ENCODE peak calls at places on chromosomes 4 and X, in nine cellular contexts. One of them, this sample, is unnamed.

GRCh38 chr4:117466388-117466787 is 381.0 kb upstream of the TRAM1L1 start:
- DNase-seq in A549: no peak
- DNase-seq in right lobe of liver: no peak
- DNase-seq in fibroblast of lung: no peak
- DNase-seq in stomach: no peak
- DNase-seq in HCT116: no peak
- DNase-seq in ovary: no peak
- DNase-seq in kidney: no peak
- DNase-seq in aorta: no peak
- DNase-seq in this sample: no peak

GRCh38 chr4:181662383-181662782 is 580.8 kb upstream of the TENM3 start:
- DNase-seq in A549: no peak
- DNase-seq in right lobe of liver: no peak
- DNase-seq in fibroblast of lung: peak; percentile 82
- DNase-seq in stomach: no peak
- DNase-seq in HCT116: no peak
- DNase-seq in ovary: no peak
- DNase-seq in kidney: no peak
- DNase-seq in aorta: no peak
- DNase-seq in this sample: no peak

GRCh38 chr4:182337366-182337765 is 94.2 kb downstream of the TENM3 start:
- DNase-seq in A549: no peak
- DNase-seq in right lobe of liver: no peak
- DNase-seq in fibroblast of lung: peak; percentile 29
- DNase-seq in stomach: no peak
- DNase-seq in HCT116: no peak
- DNase-seq in ovary: no peak
- DNase-seq in kidney: no peak
- DNase-seq in aorta: no peak
- DNase-seq in this sample: no peak

GRCh38 chrX:119698835-119699234 is 5.9 kb upstream of the SEPTIN6 start:
- DNase-seq in A549: peak; percentile 75
- DNase-seq in right lobe of liver: no peak
- DNase-seq in fibroblast of lung: peak; percentile 73
- DNase-seq in stomach: no peak
- DNase-seq in HCT116: peak; percentile 47
- DNase-seq in ovary: no peak
- DNase-seq in kidney: no peak
- DNase-seq in aorta: no peak
- DNase-seq in this sample: peak; percentile 79

GRCh38 chr4:87543835-87544461 is 14.8 kb upstream of the SPARCL1 start:
- DNase-seq in A549: peak; percentile 48
- DNase-seq in right lobe of liver: no peak
- DNase-seq in fibroblast of lung: peak; percentile 82
- DNase-seq in stomach: no peak
- DNase-seq in HCT116: peak; percentile 38
- DNase-seq in ovary: no peak
- DNase-seq in kidney: no peak
- DNase-seq in aorta: no peak
- DNase-seq in this sample: peak; percentile 61

GRCh38 chr4:71377561-71377960 is 38.7 kb downstream of the SLC4A4 start:
- DNase-seq in A549: peak; percentile 42
- DNase-seq in right lobe of liver: no peak
- DNase-seq in fibroblast of lung: peak; percentile 92
- DNase-seq in stomach: no peak
- DNase-seq in HCT116: no peak
- DNase-seq in ovary: no peak
- DNase-seq in kidney: no peak
- DNase-seq in aorta: no peak
- DNase-seq in this sample: no peak

GRCh38 chrX:37776987-37777325 is 2.9 kb upstream of the CYBB start:
- DNase-seq in A549: no peak
- DNase-seq in right lobe of liver: no peak
- DNase-seq in fibroblast of lung: no peak
- DNase-seq in stomach: no peak
- DNase-seq in HCT116: no peak
- DNase-seq in ovary: no peak
- DNase-seq in kidney: no peak
- DNase-seq in aorta: no peak
- DNase-seq in this sample: no peak

GRCh38 chr4:128810331-128810870 is 901 bp downstream of the JADE1 start:
- DNase-seq in A549: peak; percentile 69
- DNase-seq in right lobe of liver: peak; percentile 61
- DNase-seq in fibroblast of lung: peak; percentile 52
- DNase-seq in stomach: peak; percentile 32
- DNase-seq in HCT116: peak; percentile 26
- DNase-seq in ovary: peak; percentile 29
- DNase-seq in kidney: no peak
- DNase-seq in aorta: no peak
- DNase-seq in this sample: peak; percentile 51

GRCh38 chrX:38304010-38304409 is 23.3 kb downstream of the RPGR start:
- DNase-seq in A549: peak; percentile 22
- DNase-seq in right lobe of liver: no peak
- DNase-seq in fibroblast of lung: peak; percentile 19
- DNase-seq in stomach: no peak
- DNase-seq in HCT116: no peak
- DNase-seq in ovary: no peak
- DNase-seq in kidney: no peak
- DNase-seq in aorta: no peak
- DNase-seq in this sample: peak; percentile 15

GRCh38 chr4:172850838-172851237 is 317.8 kb upstream of the GALNT7 start:
- DNase-seq in A549: peak; percentile 59
- DNase-seq in right lobe of liver: no peak
- DNase-seq in fibroblast of lung: peak; percentile 93
- DNase-seq in stomach: no peak
- DNase-seq in HCT116: peak; percentile 10
- DNase-seq in ovary: no peak
- DNase-seq in kidney: no peak
- DNase-seq in aorta: no peak
- DNase-seq in this sample: peak; percentile 17

GRCh38 chr4:912548-913279 is 19.4 kb downstream of the GAK start:
- DNase-seq in A549: no peak
- DNase-seq in right lobe of liver: peak; percentile 37
- DNase-seq in fibroblast of lung: no peak
- DNase-seq in stomach: no peak
- DNase-seq in HCT116: no peak
- DNase-seq in ovary: no peak
- DNase-seq in kidney: peak; percentile 60
- DNase-seq in aorta: peak; percentile 23
- DNase-seq in this sample: no peak

GRCh38 chr4:142845293-142846070 is 619 bp downstream of the INPP4B start:
- DNase-seq in A549: peak; percentile 27
- DNase-seq in right lobe of liver: peak; percentile 53
- DNase-seq in fibroblast of lung: no peak
- DNase-seq in stomach: peak; percentile 27
- DNase-seq in HCT116: no peak
- DNase-seq in ovary: peak; percentile 16
- DNase-seq in kidney: peak; percentile 81
- DNase-seq in aorta: peak; percentile 50
- DNase-seq in this sample: peak; percentile 28

GRCh38 chr4:123386608-123387007 is 10.0 kb upstream of the SPRY1 start:
- DNase-seq in A549: no peak
- DNase-seq in right lobe of liver: no peak
- DNase-seq in fibroblast of lung: no peak
- DNase-seq in stomach: no peak
- DNase-seq in HCT116: no peak
- DNase-seq in ovary: no peak
- DNase-seq in kidney: no peak
- DNase-seq in aorta: no peak
- DNase-seq in this sample: no peak

GRCh38 chrX:48917139-48917980 is 1.5 kb downstream of the PIM2 start:
- DNase-seq in A549: peak; percentile 92
- DNase-seq in right lobe of liver: peak; percentile 93
- DNase-seq in fibroblast of lung: peak; percentile 89
- DNase-seq in stomach: peak; percentile 92
- DNase-seq in HCT116: peak; percentile 74
- DNase-seq in ovary: peak; percentile 87
- DNase-seq in kidney: peak; percentile 94
- DNase-seq in aorta: peak; percentile 92
- DNase-seq in this sample: peak; percentile 93
- H3K4me3 ChIP-seq in A549: peak overlapping the region; percentile 87
- H3K4me3 ChIP-seq in right lobe of liver: no peak overlapping the region
- H3K4me3 ChIP-seq in fibroblast of lung: no peak overlapping the region
- H3K4me3 ChIP-seq in stomach: peak overlapping the region; percentile 59
- H3K4me3 ChIP-seq in HCT116: peak overlapping the region; percentile 69
- H3K4me3 ChIP-seq in ovary: no peak overlapping the region
- H3K4me3 ChIP-seq in kidney: peak overlapping the region; percentile 28
- H3K4me3 ChIP-seq in aorta: no peak overlapping the region
- H3K4me3 ChIP-seq in this sample: no peak overlapping the region

GRCh38 chr4:151750156-151750555 is 10.7 kb downstream of the GATB start:
- DNase-seq in A549: no peak
- DNase-seq in right lobe of liver: no peak
- DNase-seq in fibroblast of lung: no peak
- DNase-seq in stomach: no peak
- DNase-seq in HCT116: no peak
- DNase-seq in ovary: no peak
- DNase-seq in kidney: no peak
- DNase-seq in aorta: no peak
- DNase-seq in this sample: no peak

GRCh38 chr4:151743894-151744293 is 16.9 kb downstream of the GATB start:
- DNase-seq in A549: no peak
- DNase-seq in right lobe of liver: no peak
- DNase-seq in fibroblast of lung: no peak
- DNase-seq in stomach: no peak
- DNase-seq in HCT116: no peak
- DNase-seq in ovary: no peak
- DNase-seq in kidney: no peak
- DNase-seq in aorta: no peak
- DNase-seq in this sample: no peak

GRCh38 chr4:151743128-151743854 is 17.5 kb downstream of the GATB start:
- DNase-seq in A549: no peak
- DNase-seq in right lobe of liver: no peak
- DNase-seq in fibroblast of lung: no peak
- DNase-seq in stomach: no peak
- DNase-seq in HCT116: no peak
- DNase-seq in ovary: no peak
- DNase-seq in kidney: no peak
- DNase-seq in aorta: no peak
- DNase-seq in this sample: no peak

GRCh38 chr4:151744614-151745013 is 16.2 kb downstream of the GATB start:
- DNase-seq in A549: peak; percentile 35
- DNase-seq in right lobe of liver: no peak
- DNase-seq in fibroblast of lung: peak; percentile 68
- DNase-seq in stomach: no peak
- DNase-seq in HCT116: peak; percentile 79
- DNase-seq in ovary: no peak
- DNase-seq in kidney: no peak
- DNase-seq in aorta: no peak
- DNase-seq in this sample: peak; percentile 63

DNA sequence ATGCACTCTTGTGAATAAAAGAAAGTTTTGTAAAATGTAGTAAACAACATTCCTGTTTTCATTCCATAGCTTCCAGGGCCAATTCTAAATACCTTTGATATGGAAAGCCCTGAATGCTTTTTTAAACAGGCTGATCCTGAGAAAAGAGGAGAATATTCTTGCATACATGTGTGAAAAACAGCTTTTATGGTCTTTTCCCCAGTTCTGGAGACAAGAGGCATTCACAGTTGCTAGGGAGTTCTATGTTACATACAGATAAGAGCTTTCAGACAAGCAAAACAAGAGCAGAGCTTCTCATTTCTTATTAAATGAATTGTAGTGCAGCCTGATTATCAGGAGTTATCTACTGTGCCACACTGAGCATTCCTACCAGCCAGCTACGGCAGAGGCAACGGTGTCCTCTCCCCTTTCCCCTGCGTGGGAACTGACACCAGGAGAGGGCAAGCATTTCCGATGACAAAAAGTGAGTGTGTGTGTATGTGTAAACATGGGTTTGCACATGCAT is 15.0 kb downstream of the GATB start:
- DNase-seq in A549: no peak
- DNase-seq in right lobe of liver: no peak
- DNase-seq in fibroblast of lung: no peak
- DNase-seq in stomach: no peak
- DNase-seq in HCT116: no peak
- DNase-seq in ovary: no peak
- DNase-seq in kidney: no peak
- DNase-seq in aorta: no peak
- DNase-seq in this sample: no peak
- H3K27ac ChIP-seq in A549: no peak overlapping the region
- H3K27ac ChIP-seq in right lobe of liver: no peak overlapping the region
- H3K27ac ChIP-seq in fibroblast of lung: peak overlapping the region; percentile 58
- H3K27ac ChIP-seq in stomach: no peak overlapping the region
- H3K27ac ChIP-seq in HCT116: no peak overlapping the region
- H3K27ac ChIP-seq in ovary: no peak overlapping the region
- H3K27ac ChIP-seq in kidney: no peak overlapping the region
- H3K27ac ChIP-seq in aorta: no peak overlapping the region
- H3K27ac ChIP-seq in this sample: peak overlapping the region; percentile 82

GRCh38 chr4:6272863-6273660 is 3.4 kb downstream of the WFS1 start:
- DNase-seq in A549: peak; percentile 32
- DNase-seq in right lobe of liver: no peak
- DNase-seq in fibroblast of lung: peak; percentile 65
- DNase-seq in stomach: no peak
- DNase-seq in HCT116: no peak
- DNase-seq in ovary: peak; percentile 54
- DNase-seq in kidney: peak; percentile 63
- DNase-seq in aorta: no peak
- DNase-seq in this sample: peak; percentile 63
- H3K4me1 ChIP-seq in A549: peaks cover 28% of the 10 kb centered on the region
- H3K4me1 ChIP-seq in right lobe of liver: peaks cover 4% of the 10 kb centered on the region
- H3K4me1 ChIP-seq in fibroblast of lung: peaks cover 34% of the 10 kb centered on the region
- H3K4me1 ChIP-seq in stomach: peaks cover 82% of the 10 kb centered on the region
- H3K4me1 ChIP-seq in HCT116: peaks cover 43% of the 10 kb centered on the region
- H3K4me1 ChIP-seq in ovary: peaks cover 62% of the 10 kb centered on the region
- H3K4me1 ChIP-seq in kidney: peaks cover 6% of the 10 kb centered on the region
- H3K4me1 ChIP-seq in aorta: no peaks in the 10 kb centered on the region
- H3K4me1 ChIP-seq in this sample: peaks cover 37% of the 10 kb centered on the region

DNA sequence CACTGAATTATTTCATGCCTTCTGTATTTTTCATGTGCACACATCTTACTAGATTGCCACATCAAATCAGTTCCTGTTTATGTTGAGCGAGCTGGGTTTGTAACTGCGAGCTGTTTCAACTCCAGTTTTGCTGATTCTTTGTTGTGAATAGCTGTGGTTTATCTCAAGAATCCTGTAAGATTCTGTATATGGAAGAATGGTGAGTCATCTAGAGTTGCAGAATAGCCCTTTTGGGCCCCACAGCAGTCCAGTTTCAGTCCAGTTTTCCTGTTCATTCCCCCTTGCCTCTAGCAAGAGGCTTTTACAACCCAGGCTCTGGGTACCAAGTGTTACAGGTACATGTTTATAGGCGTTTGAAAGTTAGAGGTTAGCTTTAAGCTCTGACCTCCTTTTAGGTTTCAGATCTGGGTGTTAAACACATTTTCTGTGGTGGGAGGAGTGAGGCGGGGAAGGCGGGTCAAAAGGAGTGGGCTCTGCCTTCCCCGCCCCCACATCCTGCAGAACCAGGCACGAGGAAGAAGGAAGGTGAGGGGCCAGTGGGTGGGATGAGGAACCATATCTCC is 32.7 kb downstream of the TBC1D14 start:
- DNase-seq in A549: peak; percentile 55
- DNase-seq in right lobe of liver: no peak
- DNase-seq in fibroblast of lung: peak; percentile 98
- DNase-seq in stomach: no peak
- DNase-seq in HCT116: peak; percentile 32
- DNase-seq in ovary: no peak
- DNase-seq in kidney: peak; percentile 41
- DNase-seq in aorta: peak; percentile 51
- DNase-seq in this sample: peak; percentile 87
- H3K4me3 ChIP-seq in A549: no peak overlapping the region
- H3K4me3 ChIP-seq in right lobe of liver: no peak overlapping the region
- H3K4me3 ChIP-seq in fibroblast of lung: no peak overlapping the region
- H3K4me3 ChIP-seq in stomach: no peak overlapping the region
- H3K4me3 ChIP-seq in HCT116: peak overlapping the region; percentile 49
- H3K4me3 ChIP-seq in ovary: no peak overlapping the region
- H3K4me3 ChIP-seq in kidney: no peak overlapping the region
- H3K4me3 ChIP-seq in aorta: no peak overlapping the region
- H3K4me3 ChIP-seq in this sample: no peak overlapping the region

GRCh38 chr4:37002625-37003024 is 241.9 kb upstream of the NWD2 start:
- DNase-seq in A549: no peak
- DNase-seq in right lobe of liver: no peak
- DNase-seq in fibroblast of lung: no peak
- DNase-seq in stomach: no peak
- DNase-seq in HCT116: no peak
- DNase-seq in ovary: no peak
- DNase-seq in kidney: no peak
- DNase-seq in aorta: no peak
- DNase-seq in this sample: no peak
- H3K27ac ChIP-seq in A549: no peak overlapping the region
- H3K27ac ChIP-seq in right lobe of liver: no peak overlapping the region
- H3K27ac ChIP-seq in fibroblast of lung: no peak overlapping the region
- H3K27ac ChIP-seq in stomach: no peak overlapping the region
- H3K27ac ChIP-seq in HCT116: no peak overlapping the region
- H3K27ac ChIP-seq in ovary: no peak overlapping the region
- H3K27ac ChIP-seq in kidney: no peak overlapping the region
- H3K27ac ChIP-seq in aorta: no peak overlapping the region
- H3K27ac ChIP-seq in this sample: no peak overlapping the region

This sample was measured in hepatocyte.